ENCODE peak calls at places on chromosomes 3 and 15, in ten cellular contexts. One of them, this sample, is unnamed.

GRCh38 chr3:130014526-130014925 is 40.0 kb downstream of the TRH start:
- DNase-seq in posterior vena cava: no peak
- DNase-seq in fibroblast of lung: peak
- DNase-seq in HEK293T: no peak
- DNase-seq in neural progenitor cell: no peak
- DNase-seq in cerebellar cortex: no peak
- DNase-seq in stimulated activated naive CD8-positive, alpha-beta T cell treated with anti-CD3 and anti-CD28 coated beads, Interleukin-15, Interleukin-2, amounts not matched to agents 100 U/mL and 50 U/mL, for 24 hours: no peak
- DNase-seq in SW 1271: no peak
- DNase-seq in posterior cingulate gyrus: no peak
- DNase-seq in stimulated activated CD4-positive, alpha-beta T cell treated with anti-CD3 and anti-CD28 coated beads, Interleukin-12 subunit alpha, Interleukin-12 subunit beta, amount 100 ng/mL, for 4 hours: no peak
- DNase-seq in this sample: no peak

GRCh38 chr15:52480990-52481389 is 47.7 kb downstream of the MYO5A start:
- DNase-seq in neural progenitor cell: no peak
- DNase-seq in stimulated activated naive CD8-positive, alpha-beta T cell treated with anti-CD3 and anti-CD28 coated beads, Interleukin-15, Interleukin-2, amounts not matched to agents 100 U/mL and 50 U/mL, for 24 hours: no peak
- DNase-seq in fibroblast of lung: no peak
- DNase-seq in stimulated activated CD4-positive, alpha-beta T cell treated with anti-CD3 and anti-CD28 coated beads, Interleukin-12 subunit alpha, Interleukin-12 subunit beta, amount 100 ng/mL, for 4 hours: no peak
- DNase-seq in HEK293T: no peak
- DNase-seq in cerebellar cortex: peak
- DNase-seq in SW 1271: no peak
- DNase-seq in posterior cingulate gyrus: no peak
- DNase-seq in posterior vena cava: no peak
- DNase-seq in this sample: no peak

GRCh38 chr3:190863119-190863465 is 598 bp upstream of the GMNC start:
- DNase-seq in stimulated activated CD4-positive, alpha-beta T cell treated with anti-CD3 and anti-CD28 coated beads, Interleukin-12 subunit alpha, Interleukin-12 subunit beta, amount 100 ng/mL, for 4 hours: no peak
- DNase-seq in posterior cingulate gyrus: no peak
- DNase-seq in posterior vena cava: no peak
- DNase-seq in SW 1271: peak
- DNase-seq in stimulated activated naive CD8-positive, alpha-beta T cell treated with anti-CD3 and anti-CD28 coated beads, Interleukin-15, Interleukin-2, amounts not matched to agents 100 U/mL and 50 U/mL, for 24 hours: no peak
- DNase-seq in HEK293T: no peak
- DNase-seq in fibroblast of lung: peak
- DNase-seq in cerebellar cortex: no peak
- DNase-seq in neural progenitor cell: no peak
- DNase-seq in this sample: no peak

GRCh38 chr3:66195347-66195783 is 25.4 kb upstream of the SLC25A26 start:
- DNase-seq in fibroblast of lung: peak
- DNase-seq in posterior cingulate gyrus: peak
- DNase-seq in HEK293T: no peak
- DNase-seq in stimulated activated naive CD8-positive, alpha-beta T cell treated with anti-CD3 and anti-CD28 coated beads, Interleukin-15, Interleukin-2, amounts not matched to agents 100 U/mL and 50 U/mL, for 24 hours: peak
- DNase-seq in posterior vena cava: peak
- DNase-seq in neural progenitor cell: peak
- DNase-seq in stimulated activated CD4-positive, alpha-beta T cell treated with anti-CD3 and anti-CD28 coated beads, Interleukin-12 subunit alpha, Interleukin-12 subunit beta, amount 100 ng/mL, for 4 hours: peak
- DNase-seq in SW 1271: peak
- DNase-seq in cerebellar cortex: peak
- DNase-seq in this sample: peak

GRCh38 chr3:22748453-22748852 is 454.7 kb upstream of the UBE2E2 start:
- DNase-seq in SW 1271: no peak
- DNase-seq in neural progenitor cell: no peak
- DNase-seq in HEK293T: no peak
- DNase-seq in posterior cingulate gyrus: no peak
- DNase-seq in fibroblast of lung: no peak
- DNase-seq in posterior vena cava: no peak
- DNase-seq in stimulated activated CD4-positive, alpha-beta T cell treated with anti-CD3 and anti-CD28 coated beads, Interleukin-12 subunit alpha, Interleukin-12 subunit beta, amount 100 ng/mL, for 4 hours: no peak
- DNase-seq in cerebellar cortex: no peak
- DNase-seq in stimulated activated naive CD8-positive, alpha-beta T cell treated with anti-CD3 and anti-CD28 coated beads, Interleukin-15, Interleukin-2, amounts not matched to agents 100 U/mL and 50 U/mL, for 24 hours: no peak
- DNase-seq in this sample: no peak

GRCh38 chr3:151580592-151580991 is 119.7 kb upstream of the IGSF10 start:
- DNase-seq in posterior vena cava: no peak
- DNase-seq in HEK293T: no peak
- DNase-seq in cerebellar cortex: no peak
- DNase-seq in posterior cingulate gyrus: no peak
- DNase-seq in neural progenitor cell: no peak
- DNase-seq in SW 1271: no peak
- DNase-seq in fibroblast of lung: peak
- DNase-seq in stimulated activated CD4-positive, alpha-beta T cell treated with anti-CD3 and anti-CD28 coated beads, Interleukin-12 subunit alpha, Interleukin-12 subunit beta, amount 100 ng/mL, for 4 hours: no peak
- DNase-seq in stimulated activated naive CD8-positive, alpha-beta T cell treated with anti-CD3 and anti-CD28 coated beads, Interleukin-15, Interleukin-2, amounts not matched to agents 100 U/mL and 50 U/mL, for 24 hours: no peak
- DNase-seq in this sample: no peak

GRCh38 chr3:37671000-37671483 is 190.6 kb upstream of the CTDSPL start:
- DNase-seq in stimulated activated naive CD8-positive, alpha-beta T cell treated with anti-CD3 and anti-CD28 coated beads, Interleukin-15, Interleukin-2, amounts not matched to agents 100 U/mL and 50 U/mL, for 24 hours: no peak
- DNase-seq in posterior cingulate gyrus: no peak
- DNase-seq in posterior vena cava: no peak
- DNase-seq in stimulated activated CD4-positive, alpha-beta T cell treated with anti-CD3 and anti-CD28 coated beads, Interleukin-12 subunit alpha, Interleukin-12 subunit beta, amount 100 ng/mL, for 4 hours: no peak
- DNase-seq in HEK293T: no peak
- DNase-seq in fibroblast of lung: no peak
- DNase-seq in SW 1271: no peak
- DNase-seq in cerebellar cortex: no peak
- DNase-seq in neural progenitor cell: peak
- DNase-seq in this sample: no peak

GRCh38 chr15:100284191-100284590 is 57.6 kb downstream of the ADAMTS17 start:
- DNase-seq in neural progenitor cell: no peak
- DNase-seq in SW 1271: no peak
- DNase-seq in stimulated activated naive CD8-positive, alpha-beta T cell treated with anti-CD3 and anti-CD28 coated beads, Interleukin-15, Interleukin-2, amounts not matched to agents 100 U/mL and 50 U/mL, for 24 hours: no peak
- DNase-seq in posterior cingulate gyrus: no peak
- DNase-seq in cerebellar cortex: no peak
- DNase-seq in stimulated activated CD4-positive, alpha-beta T cell treated with anti-CD3 and anti-CD28 coated beads, Interleukin-12 subunit alpha, Interleukin-12 subunit beta, amount 100 ng/mL, for 4 hours: no peak
- DNase-seq in fibroblast of lung: no peak
- DNase-seq in posterior vena cava: no peak
- DNase-seq in HEK293T: no peak
- DNase-seq in this sample: no peak

GRCh38 chr3:11244131-11244677 is 28.0 kb upstream of the ATG7 start:
- DNase-seq in neural progenitor cell: no peak
- DNase-seq in stimulated activated naive CD8-positive, alpha-beta T cell treated with anti-CD3 and anti-CD28 coated beads, Interleukin-15, Interleukin-2, amounts not matched to agents 100 U/mL and 50 U/mL, for 24 hours: no peak
- DNase-seq in posterior vena cava: no peak
- DNase-seq in SW 1271: peak
- DNase-seq in stimulated activated CD4-positive, alpha-beta T cell treated with anti-CD3 and anti-CD28 coated beads, Interleukin-12 subunit alpha, Interleukin-12 subunit beta, amount 100 ng/mL, for 4 hours: no peak
- DNase-seq in cerebellar cortex: no peak
- DNase-seq in fibroblast of lung: peak
- DNase-seq in posterior cingulate gyrus: no peak
- DNase-seq in HEK293T: no peak
- DNase-seq in this sample: no peak

GRCh38 chr3:156307704-156308103 is 187.3 kb downstream of the KCNAB1 start:
- DNase-seq in neural progenitor cell: no peak
- DNase-seq in stimulated activated naive CD8-positive, alpha-beta T cell treated with anti-CD3 and anti-CD28 coated beads, Interleukin-15, Interleukin-2, amounts not matched to agents 100 U/mL and 50 U/mL, for 24 hours: no peak
- DNase-seq in posterior cingulate gyrus: no peak
- DNase-seq in SW 1271: no peak
- DNase-seq in cerebellar cortex: no peak
- DNase-seq in HEK293T: no peak
- DNase-seq in stimulated activated CD4-positive, alpha-beta T cell treated with anti-CD3 and anti-CD28 coated beads, Interleukin-12 subunit alpha, Interleukin-12 subunit beta, amount 100 ng/mL, for 4 hours: no peak
- DNase-seq in fibroblast of lung: peak
- DNase-seq in posterior vena cava: peak
- DNase-seq in this sample: peak

GRCh38 chr15:101029971-101030661 is 111.0 kb downstream of the LRRK1 start:
- DNase-seq in cerebellar cortex: no peak
- DNase-seq in neural progenitor cell: no peak
- DNase-seq in stimulated activated CD4-positive, alpha-beta T cell treated with anti-CD3 and anti-CD28 coated beads, Interleukin-12 subunit alpha, Interleukin-12 subunit beta, amount 100 ng/mL, for 4 hours: no peak
- DNase-seq in SW 1271: no peak
- DNase-seq in posterior vena cava: peak
- DNase-seq in fibroblast of lung: no peak
- DNase-seq in HEK293T: no peak
- DNase-seq in stimulated activated naive CD8-positive, alpha-beta T cell treated with anti-CD3 and anti-CD28 coated beads, Interleukin-15, Interleukin-2, amounts not matched to agents 100 U/mL and 50 U/mL, for 24 hours: no peak
- DNase-seq in posterior cingulate gyrus: no peak
- DNase-seq in this sample: no peak

GRCh38 chr15:68679961-68680371 is 101.2 kb downstream of the CORO2B start:
- DNase-seq in posterior vena cava: no peak
- DNase-seq in cerebellar cortex: no peak
- DNase-seq in stimulated activated CD4-positive, alpha-beta T cell treated with anti-CD3 and anti-CD28 coated beads, Interleukin-12 subunit alpha, Interleukin-12 subunit beta, amount 100 ng/mL, for 4 hours: no peak
- DNase-seq in posterior cingulate gyrus: peak
- DNase-seq in neural progenitor cell: no peak
- DNase-seq in HEK293T: no peak
- DNase-seq in SW 1271: no peak
- DNase-seq in stimulated activated naive CD8-positive, alpha-beta T cell treated with anti-CD3 and anti-CD28 coated beads, Interleukin-15, Interleukin-2, amounts not matched to agents 100 U/mL and 50 U/mL, for 24 hours: no peak
- DNase-seq in fibroblast of lung: no peak
- DNase-seq in this sample: no peak

GRCh38 chr3:156256256-156256655 is 135.9 kb downstream of the KCNAB1 start:
- DNase-seq in cerebellar cortex: no peak
- DNase-seq in neural progenitor cell: no peak
- DNase-seq in stimulated activated CD4-positive, alpha-beta T cell treated with anti-CD3 and anti-CD28 coated beads, Interleukin-12 subunit alpha, Interleukin-12 subunit beta, amount 100 ng/mL, for 4 hours: no peak
- DNase-seq in posterior vena cava: no peak
- DNase-seq in SW 1271: no peak
- DNase-seq in stimulated activated naive CD8-positive, alpha-beta T cell treated with anti-CD3 and anti-CD28 coated beads, Interleukin-15, Interleukin-2, amounts not matched to agents 100 U/mL and 50 U/mL, for 24 hours: no peak
- DNase-seq in HEK293T: no peak
- DNase-seq in posterior cingulate gyrus: no peak
- DNase-seq in fibroblast of lung: no peak
- DNase-seq in this sample: no peak

GRCh38 chr15:78437107-78437761 is 782 bp upstream of the IREB2 start:
- DNase-seq in HEK293T: peak
- DNase-seq in SW 1271: peak
- DNase-seq in posterior vena cava: no peak
- DNase-seq in stimulated activated CD4-positive, alpha-beta T cell treated with anti-CD3 and anti-CD28 coated beads, Interleukin-12 subunit alpha, Interleukin-12 subunit beta, amount 100 ng/mL, for 4 hours: no peak
- DNase-seq in neural progenitor cell: peak
- DNase-seq in fibroblast of lung: no peak
- DNase-seq in cerebellar cortex: no peak
- DNase-seq in stimulated activated naive CD8-positive, alpha-beta T cell treated with anti-CD3 and anti-CD28 coated beads, Interleukin-15, Interleukin-2, amounts not matched to agents 100 U/mL and 50 U/mL, for 24 hours: no peak
- DNase-seq in posterior cingulate gyrus: no peak
- DNase-seq in this sample: no peak

GRCh38 chr3:43998841-43999805 is 242.6 kb upstream of the TOPAZ1 start:
- DNase-seq in cerebellar cortex: no peak
- DNase-seq in HEK293T: peak
- DNase-seq in posterior vena cava: peak
- DNase-seq in neural progenitor cell: peak
- DNase-seq in stimulated activated naive CD8-positive, alpha-beta T cell treated with anti-CD3 and anti-CD28 coated beads, Interleukin-15, Interleukin-2, amounts not matched to agents 100 U/mL and 50 U/mL, for 24 hours: peak
- DNase-seq in fibroblast of lung: peak
- DNase-seq in stimulated activated CD4-positive, alpha-beta T cell treated with anti-CD3 and anti-CD28 coated beads, Interleukin-12 subunit alpha, Interleukin-12 subunit beta, amount 100 ng/mL, for 4 hours: no peak
- DNase-seq in posterior cingulate gyrus: peak
- DNase-seq in SW 1271: peak
- DNase-seq in this sample: no peak

GRCh38 chr3:87359807-87360206 is 83.4 kb upstream of the POU1F1 start:
- DNase-seq in stimulated activated naive CD8-positive, alpha-beta T cell treated with anti-CD3 and anti-CD28 coated beads, Interleukin-15, Interleukin-2, amounts not matched to agents 100 U/mL and 50 U/mL, for 24 hours: no peak
- DNase-seq in neural progenitor cell: no peak
- DNase-seq in fibroblast of lung: no peak
- DNase-seq in stimulated activated CD4-positive, alpha-beta T cell treated with anti-CD3 and anti-CD28 coated beads, Interleukin-12 subunit alpha, Interleukin-12 subunit beta, amount 100 ng/mL, for 4 hours: no peak
- DNase-seq in cerebellar cortex: peak
- DNase-seq in SW 1271: no peak
- DNase-seq in posterior vena cava: no peak
- DNase-seq in posterior cingulate gyrus: no peak
- DNase-seq in HEK293T: no peak
- DNase-seq in this sample: no peak

GRCh38 chr3:101643861-101644613 is 32.9 kb downstream of the ZBTB11 start:
- DNase-seq in cerebellar cortex: no peak
- DNase-seq in posterior cingulate gyrus: no peak
- DNase-seq in posterior vena cava: no peak
- DNase-seq in HEK293T: no peak
- DNase-seq in stimulated activated CD4-positive, alpha-beta T cell treated with anti-CD3 and anti-CD28 coated beads, Interleukin-12 subunit alpha, Interleukin-12 subunit beta, amount 100 ng/mL, for 4 hours: no peak
- DNase-seq in stimulated activated naive CD8-positive, alpha-beta T cell treated with anti-CD3 and anti-CD28 coated beads, Interleukin-15, Interleukin-2, amounts not matched to agents 100 U/mL and 50 U/mL, for 24 hours: peak
- DNase-seq in fibroblast of lung: peak
- DNase-seq in SW 1271: peak
- DNase-seq in neural progenitor cell: no peak
- DNase-seq in this sample: peak

GRCh38 chr3:141840737-141841544 is 35.5 kb upstream of the ATP1B3 start:
- DNase-seq in posterior cingulate gyrus: no peak
- DNase-seq in cerebellar cortex: no peak
- DNase-seq in fibroblast of lung: no peak
- DNase-seq in stimulated activated naive CD8-positive, alpha-beta T cell treated with anti-CD3 and anti-CD28 coated beads, Interleukin-15, Interleukin-2, amounts not matched to agents 100 U/mL and 50 U/mL, for 24 hours: peak
- DNase-seq in stimulated activated CD4-positive, alpha-beta T cell treated with anti-CD3 and anti-CD28 coated beads, Interleukin-12 subunit alpha, Interleukin-12 subunit beta, amount 100 ng/mL, for 4 hours: no peak
- DNase-seq in posterior vena cava: no peak
- DNase-seq in HEK293T: no peak
- DNase-seq in neural progenitor cell: no peak
- DNase-seq in SW 1271: no peak
- DNase-seq in this sample: peak

GRCh38 chr3:123412076-123412475 is 36.8 kb downstream of the ADCY5 start:
- DNase-seq in posterior cingulate gyrus: no peak
- DNase-seq in cerebellar cortex: no peak
- DNase-seq in SW 1271: no peak
- DNase-seq in HEK293T: no peak
- DNase-seq in stimulated activated CD4-positive, alpha-beta T cell treated with anti-CD3 and anti-CD28 coated beads, Interleukin-12 subunit alpha, Interleukin-12 subunit beta, amount 100 ng/mL, for 4 hours: no peak
- DNase-seq in posterior vena cava: no peak
- DNase-seq in neural progenitor cell: no peak
- DNase-seq in stimulated activated naive CD8-positive, alpha-beta T cell treated with anti-CD3 and anti-CD28 coated beads, Interleukin-15, Interleukin-2, amounts not matched to agents 100 U/mL and 50 U/mL, for 24 hours: no peak
- DNase-seq in fibroblast of lung: no peak
- DNase-seq in this sample: no peak

GRCh38 chr3:146044046-146044445 is 116.9 kb downstream of the PLOD2 start:
- DNase-seq in posterior cingulate gyrus: no peak
- DNase-seq in neural progenitor cell: no peak
- DNase-seq in posterior vena cava: no peak
- DNase-seq in cerebellar cortex: no peak
- DNase-seq in HEK293T: no peak
- DNase-seq in SW 1271: no peak
- DNase-seq in stimulated activated naive CD8-positive, alpha-beta T cell treated with anti-CD3 and anti-CD28 coated beads, Interleukin-15, Interleukin-2, amounts not matched to agents 100 U/mL and 50 U/mL, for 24 hours: no peak
- DNase-seq in fibroblast of lung: no peak
- DNase-seq in stimulated activated CD4-positive, alpha-beta T cell treated with anti-CD3 and anti-CD28 coated beads, Interleukin-12 subunit alpha, Interleukin-12 subunit beta, amount 100 ng/mL, for 4 hours: no peak
- DNase-seq in this sample: no peak

GRCh38 chr3:127767126-127767525 is 55.2 kb downstream of the MGLL start:
- DNase-seq in posterior cingulate gyrus: no peak
- DNase-seq in fibroblast of lung: no peak
- DNase-seq in neural progenitor cell: no peak
- DNase-seq in posterior vena cava: no peak
- DNase-seq in stimulated activated CD4-positive, alpha-beta T cell treated with anti-CD3 and anti-CD28 coated beads, Interleukin-12 subunit alpha, Interleukin-12 subunit beta, amount 100 ng/mL, for 4 hours: no peak
- DNase-seq in stimulated activated naive CD8-positive, alpha-beta T cell treated with anti-CD3 and anti-CD28 coated beads, Interleukin-15, Interleukin-2, amounts not matched to agents 100 U/mL and 50 U/mL, for 24 hours: no peak
- DNase-seq in cerebellar cortex: no peak
- DNase-seq in HEK293T: no peak
- DNase-seq in SW 1271: no peak
- DNase-seq in this sample: no peak

GRCh38 chr15:92909131-92909781 is 9.1 kb downstream of the CHD2 start:
- DNase-seq in SW 1271: peak
- DNase-seq in HEK293T: no peak
- DNase-seq in neural progenitor cell: no peak
- DNase-seq in fibroblast of lung: no peak
- DNase-seq in posterior vena cava: no peak
- DNase-seq in cerebellar cortex: no peak
- DNase-seq in posterior cingulate gyrus: no peak
- DNase-seq in stimulated activated CD4-positive, alpha-beta T cell treated with anti-CD3 and anti-CD28 coated beads, Interleukin-12 subunit alpha, Interleukin-12 subunit beta, amount 100 ng/mL, for 4 hours: no peak
- DNase-seq in stimulated activated naive CD8-positive, alpha-beta T cell treated with anti-CD3 and anti-CD28 coated beads, Interleukin-15, Interleukin-2, amounts not matched to agents 100 U/mL and 50 U/mL, for 24 hours: no peak
- DNase-seq in this sample: no peak

GRCh38 chr3:108062051-108062450 is 28.8 kb downstream of the CD47 start:
- DNase-seq in stimulated activated naive CD8-positive, alpha-beta T cell treated with anti-CD3 and anti-CD28 coated beads, Interleukin-15, Interleukin-2, amounts not matched to agents 100 U/mL and 50 U/mL, for 24 hours: no peak
- DNase-seq in neural progenitor cell: no peak
- DNase-seq in fibroblast of lung: no peak
- DNase-seq in SW 1271: no peak
- DNase-seq in cerebellar cortex: no peak
- DNase-seq in posterior cingulate gyrus: no peak
- DNase-seq in HEK293T: no peak
- DNase-seq in posterior vena cava: no peak
- DNase-seq in stimulated activated CD4-positive, alpha-beta T cell treated with anti-CD3 and anti-CD28 coated beads, Interleukin-12 subunit alpha, Interleukin-12 subunit beta, amount 100 ng/mL, for 4 hours: no peak
- DNase-seq in this sample: no peak

GRCh38 chr15:77966540-77967290 is 110.8 kb downstream of the TBC1D2B start:
- DNase-seq in stimulated activated naive CD8-positive, alpha-beta T cell treated with anti-CD3 and anti-CD28 coated beads, Interleukin-15, Interleukin-2, amounts not matched to agents 100 U/mL and 50 U/mL, for 24 hours: peak
- DNase-seq in posterior cingulate gyrus: peak
- DNase-seq in SW 1271: peak
- DNase-seq in fibroblast of lung: peak
- DNase-seq in stimulated activated CD4-positive, alpha-beta T cell treated with anti-CD3 and anti-CD28 coated beads, Interleukin-12 subunit alpha, Interleukin-12 subunit beta, amount 100 ng/mL, for 4 hours: peak
- DNase-seq in posterior vena cava: peak
- DNase-seq in HEK293T: peak
- DNase-seq in cerebellar cortex: peak
- DNase-seq in neural progenitor cell: peak
- DNase-seq in this sample: no peak

GRCh38 chr15:63048986-63049665 is 6.6 kb downstream of the TPM1 start:
- DNase-seq in SW 1271: peak
- DNase-seq in posterior vena cava: no peak
- DNase-seq in neural progenitor cell: peak
- DNase-seq in HEK293T: no peak
- DNase-seq in posterior cingulate gyrus: peak
- DNase-seq in stimulated activated naive CD8-positive, alpha-beta T cell treated with anti-CD3 and anti-CD28 coated beads, Interleukin-15, Interleukin-2, amounts not matched to agents 100 U/mL and 50 U/mL, for 24 hours: peak
- DNase-seq in cerebellar cortex: peak
- DNase-seq in fibroblast of lung: peak
- DNase-seq in stimulated activated CD4-positive, alpha-beta T cell treated with anti-CD3 and anti-CD28 coated beads, Interleukin-12 subunit alpha, Interleukin-12 subunit beta, amount 100 ng/mL, for 4 hours: peak
- DNase-seq in this sample: no peak

GRCh38 chr3:184907941-184908649 is 96.1 kb downstream of the VPS8 start:
- DNase-seq in neural progenitor cell: peak
- DNase-seq in stimulated activated CD4-positive, alpha-beta T cell treated with anti-CD3 and anti-CD28 coated beads, Interleukin-12 subunit alpha, Interleukin-12 subunit beta, amount 100 ng/mL, for 4 hours: no peak
- DNase-seq in posterior cingulate gyrus: peak
- DNase-seq in cerebellar cortex: no peak
- DNase-seq in SW 1271: no peak
- DNase-seq in posterior vena cava: peak
- DNase-seq in stimulated activated naive CD8-positive, alpha-beta T cell treated with anti-CD3 and anti-CD28 coated beads, Interleukin-15, Interleukin-2, amounts not matched to agents 100 U/mL and 50 U/mL, for 24 hours: no peak
- DNase-seq in HEK293T: no peak
- DNase-seq in fibroblast of lung: no peak
- DNase-seq in this sample: no peak

GRCh38 chr3:62723636-62724217 is 151.5 kb downstream of the CADPS start:
- DNase-seq in posterior cingulate gyrus: peak
- DNase-seq in posterior vena cava: no peak
- DNase-seq in stimulated activated CD4-positive, alpha-beta T cell treated with anti-CD3 and anti-CD28 coated beads, Interleukin-12 subunit alpha, Interleukin-12 subunit beta, amount 100 ng/mL, for 4 hours: no peak
- DNase-seq in stimulated activated naive CD8-positive, alpha-beta T cell treated with anti-CD3 and anti-CD28 coated beads, Interleukin-15, Interleukin-2, amounts not matched to agents 100 U/mL and 50 U/mL, for 24 hours: no peak
- DNase-seq in fibroblast of lung: no peak
- DNase-seq in HEK293T: no peak
- DNase-seq in cerebellar cortex: peak
- DNase-seq in SW 1271: no peak
- DNase-seq in neural progenitor cell: peak
- DNase-seq in this sample: no peak

GRCh38 chr3:161420746-161421145 is 49.4 kb upstream of the SPTSSB start:
- DNase-seq in neural progenitor cell: peak
- DNase-seq in posterior vena cava: no peak
- DNase-seq in stimulated activated naive CD8-positive, alpha-beta T cell treated with anti-CD3 and anti-CD28 coated beads, Interleukin-15, Interleukin-2, amounts not matched to agents 100 U/mL and 50 U/mL, for 24 hours: no peak
- DNase-seq in posterior cingulate gyrus: no peak
- DNase-seq in fibroblast of lung: no peak
- DNase-seq in cerebellar cortex: no peak
- DNase-seq in SW 1271: no peak
- DNase-seq in HEK293T: no peak
- DNase-seq in stimulated activated CD4-positive, alpha-beta T cell treated with anti-CD3 and anti-CD28 coated beads, Interleukin-12 subunit alpha, Interleukin-12 subunit beta, amount 100 ng/mL, for 4 hours: no peak
- DNase-seq in this sample: no peak